ENCODE peak calls at places on chromosomes 7 and 10, in ten cellular contexts. N, S, K, U, H, V, B, C, A and M are unnamed samples.

GRCh38 chr7:115654384-115655181 is 376.0 kb downstream of the TFEC start:
- DNase-seq in K (no peak), S (no peak), A (no peak), C (no peak), V (no peak), B (no peak), N (no peak), H (peak), U (no peak), M (no peak)

GRCh38 chr10:111126073-111126472 is 49.2 kb downstream of the ADRA2A start:
- DNase-seq in N (no peak), S (no peak), K (no peak), B (no peak), V (no peak), U (no peak), C (no peak), H (no peak), A (no peak), M (no peak)

GRCh38 chr7:119783799-119784198 is 489.2 kb upstream of the KCND2 start:
- DNase-seq in H (peak), U (peak), N (no peak), V (no peak), S (no peak), B (no peak), C (peak), K (no peak), A (no peak), M (no peak)

GRCh38 chr7:133117432-133117831 is 35.5 kb upstream of the CHCHD3 start:
- DNase-seq in S (no peak), C (no peak), V (no peak), U (no peak), N (no peak), H (no peak), K (no peak), A (no peak), B (no peak), M (no peak)

GRCh38 chr7:24701232-24701898 is 55.9 kb downstream of the GSDME start:
- DNase-seq in K (peak), S (no peak), V (no peak), B (no peak), N (no peak), U (peak), A (peak), C (no peak), H (peak), M (peak)

GRCh38 chr7:28179081-28180030 is 1.2 kb downstream of the JAZF1 start:
- DNase-seq in S (peak), C (peak), A (no peak), N (peak), U (peak), B (peak), K (peak), H (no peak), V (peak), M (no peak)

GRCh38 chr10:48442090-48442808 is 135.8 kb downstream of the MAPK8 start:
- DNase-seq in U (no peak), K (no peak), H (no peak), C (no peak), A (no peak), V (no peak), S (no peak), N (no peak), B (no peak), M (no peak)

GRCh38 chr10:86364551-86365345 is 1.8 kb downstream of the GRID1 start:
- DNase-seq in S (peak), C (no peak), B (peak), V (no peak), U (no peak), H (no peak), N (no peak), A (no peak), K (no peak), M (no peak)

GRCh38 chr10:19014034-19014433 is 34.6 kb upstream of the MALRD1 start:
- DNase-seq in C (no peak), K (peak), V (no peak), U (peak), B (no peak), N (no peak), A (peak), H (peak), S (no peak), M (peak)

GRCh38 chr7:36810032-36810431 is 85.7 kb upstream of the AOAH start:
- DNase-seq in K (no peak), C (no peak), V (no peak), B (no peak), H (no peak), S (no peak), N (no peak), A (no peak), U (no peak), M (no peak)

GRCh38 chr7:6497994-6498393 is 50.2 kb upstream of the DAGLB start:
- DNase-seq in A (no peak), V (no peak), S (no peak), C (no peak), U (no peak), H (no peak), K (no peak), N (no peak), B (no peak), M (no peak)

GRCh38 chr7:17674166-17674955 is 265.9 kb downstream of the SNX13 start:
- DNase-seq in V (no peak), N (no peak), A (no peak), K (peak), S (no peak), H (no peak), U (peak), C (no peak), B (peak), M (no peak)

GRCh38 chr10:124172241-124172661 is 78.9 kb upstream of the CHST15 start:
- DNase-seq in U (no peak), N (no peak), C (no peak), V (no peak), S (no peak), K (no peak), H (no peak), B (no peak), A (no peak), M (no peak)

GRCh38 chr7:131034166-131034881 is 293.4 kb upstream of the MKLN1 start:
- DNase-seq in S (peak), U (no peak), N (no peak), B (no peak), H (no peak), V (no peak), C (no peak), K (no peak), A (no peak), M (no peak)

GRCh38 chr7:87628780-87629569 is 777 bp downstream of the RUNDC3B start:
- DNase-seq in U (no peak), K (peak), V (peak), H (no peak), S (peak), B (peak), C (peak), N (no peak), A (no peak), M (no peak)

GRCh38 chr7:155119801-155120382 is 49.8 kb downstream of the HTR5A start:
- DNase-seq in U (no peak), N (no peak), A (no peak), K (peak), C (no peak), B (no peak), H (peak), V (no peak), S (peak), M (no peak)

GRCh38 chr7:73716318-73716890 is 3.1 kb downstream of the STX1A start:
- DNase-seq in A (no peak), H (no peak), C (no peak), S (no peak), B (no peak), K (no peak), V (no peak), N (no peak), U (no peak), M (no peak)

GRCh38 chr10:104274762-104275721 is 6.1 kb downstream of the GSTO2 start:
- DNase-seq in S (peak), V (peak), B (no peak), A (no peak), U (peak), N (no peak), H (no peak), K (peak), C (no peak), M (no peak)

GRCh38 chr7:2781636-2782035 is 62.5 kb downstream of the GNA12 start:
- DNase-seq in A (no peak), C (no peak), V (no peak), B (no peak), K (no peak), H (peak), N (no peak), S (no peak), U (no peak), M (no peak)

GRCh38 chr10:132148261-132149251 is 38.2 kb upstream of the DPYSL4 start:
- DNase-seq in S (no peak), B (peak), V (no peak), H (no peak), U (no peak), A (no peak), C (no peak), K (no peak), N (peak), M (no peak)

GRCh38 chr10:3294919-3295318 is 122.3 kb upstream of the PITRM1 start:
- DNase-seq in C (no peak), N (no peak), V (no peak), H (no peak), K (no peak), U (peak), S (no peak), B (no peak), A (no peak), M (no peak)

GRCh38 chr7:69250958-69251357 is 347.3 kb upstream of the AUTS2 start:
- DNase-seq in V (no peak), H (no peak), C (no peak), A (no peak), S (no peak), K (no peak), B (no peak), N (no peak), U (no peak), M (no peak)

GRCh38 chr7:91685544-91685943 is 195.0 kb downstream of the MTERF1 start:
- DNase-seq in C (no peak), N (no peak), H (peak), U (no peak), K (no peak), V (no peak), S (no peak), B (no peak), A (no peak), M (no peak)

GRCh38 chr7:41333506-41333905 is 369.4 kb downstream of the INHBA start:
- DNase-seq in A (peak), U (no peak), H (peak), C (no peak), K (no peak), N (no peak), S (no peak), B (no peak), V (no peak), M (peak)

GRCh38 chr10:9762966-9763656 is 1254.6 kb upstream of the CELF2 start:
- DNase-seq in N (no peak), U (no peak), S (no peak), H (peak), C (no peak), A (peak), B (no peak), K (peak), V (no peak), M (peak)

GRCh38 chr7:20153567-20153966 is 63.6 kb downstream of the MACC1 start:
- DNase-seq in H (no peak), C (no peak), U (peak), V (no peak), N (no peak), K (no peak), B (no peak), A (no peak), S (no peak), M (no peak)

DNA sequence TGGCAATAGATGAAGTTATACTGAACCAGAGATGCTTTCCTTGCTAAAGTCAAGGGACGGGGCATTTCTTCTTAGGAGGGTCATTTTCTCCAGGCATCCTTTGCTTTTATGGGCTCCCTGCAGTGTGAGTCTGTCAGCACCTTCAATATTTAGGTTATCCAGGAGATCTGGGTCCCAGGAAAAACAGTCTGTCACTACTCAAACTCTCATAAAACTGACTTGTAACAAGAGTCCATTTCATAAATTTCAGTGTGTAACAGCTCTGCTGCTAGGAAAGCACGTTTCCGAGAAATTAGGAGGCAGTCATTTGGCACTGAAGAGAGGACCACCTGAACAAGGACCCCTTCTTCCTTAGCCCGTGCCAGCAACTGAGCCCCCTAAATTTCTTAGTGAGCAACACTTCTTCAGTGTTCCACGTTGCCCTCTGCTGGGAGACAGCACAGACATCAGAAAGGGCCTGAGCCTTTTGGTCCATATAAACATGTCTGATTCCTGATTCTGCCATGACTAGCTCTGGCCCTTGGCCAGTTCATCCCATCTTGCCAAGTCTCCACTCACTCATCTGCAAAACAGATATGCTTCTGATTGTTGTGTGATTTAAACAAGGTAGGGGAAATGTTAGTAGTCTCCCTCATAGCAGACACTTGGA is 7.2 kb downstream of the GCC1 start:
- DNase-seq in U (no peak), K (no peak), B (no peak), H (peak), V (no peak), A (no peak), C (no peak), N (no peak), S (no peak), M (no peak)
- TF ChIP-seq CTCF in U (peak), K (no peak), B (no peak), H (peak), V (no peak), A (peak), C (no peak), N (no peak), S (peak), M (peak)

DNA sequence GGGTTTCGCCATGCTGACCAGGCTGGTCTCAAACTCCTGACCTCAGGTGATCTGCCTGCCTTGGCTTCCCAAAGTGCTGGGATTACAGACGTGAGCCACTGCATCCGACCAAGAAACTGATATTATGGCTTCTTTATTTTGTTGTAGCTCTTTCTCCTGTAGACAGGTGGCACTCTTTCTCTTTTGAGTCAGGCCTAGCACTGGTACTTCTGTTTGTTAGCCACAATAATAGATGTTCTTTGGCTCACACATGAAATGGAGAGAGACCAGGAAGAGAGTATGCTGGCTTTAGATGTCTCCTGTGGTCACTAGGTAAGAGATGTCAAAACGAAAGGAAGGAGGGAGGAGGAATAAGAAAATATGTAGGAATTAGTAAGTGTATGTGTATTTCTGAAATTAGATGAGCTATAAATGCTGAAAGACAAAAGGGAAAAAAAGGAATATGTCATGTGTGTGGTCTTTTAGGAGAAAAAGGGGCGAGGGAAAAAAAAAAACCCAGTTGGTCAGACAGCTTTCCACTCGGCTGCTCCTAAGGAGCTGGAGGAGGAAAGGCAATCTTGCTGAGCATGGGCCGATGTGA is 78.7 kb downstream of the CLEC2L start:
- DNase-seq in B (no peak), A (peak), C (no peak), N (no peak), H (peak), V (peak), S (no peak), U (peak), K (peak), M (no peak)
- TF ChIP-seq CTCF in B (no peak), A (peak), C (peak), N (peak), H (peak), V (peak), S (peak), U (peak), K (peak), M (peak)

GRCh38 chr7:964401-965231 is 10.1 kb upstream of the ADAP1 start:
- DNase-seq in U (peak), H (peak), A (peak), C (peak), S (peak), B (peak), V (no peak), K (no peak), N (peak), M (no peak)

GRCh38 chr7:962401-963081 is 8.1 kb upstream of the ADAP1 start:
- DNase-seq in U (no peak), N (peak), K (no peak), C (no peak), A (no peak), H (no peak), B (peak), S (no peak), V (no peak), M (no peak)

GRCh38 chr7:966291-967069 is 8.9 kb downstream of the COX19 start:
- DNase-seq in V (no peak), N (no peak), B (no peak), H (no peak), A (no peak), U (no peak), S (no peak), K (no peak), C (no peak), M (no peak)

GRCh38 chr7:961546-962400 is 7.3 kb upstream of the ADAP1 start:
- DNase-seq in H (no peak), S (no peak), B (peak), C (no peak), N (peak), U (no peak), A (no peak), K (no peak), V (no peak), M (no peak)

DNA sequence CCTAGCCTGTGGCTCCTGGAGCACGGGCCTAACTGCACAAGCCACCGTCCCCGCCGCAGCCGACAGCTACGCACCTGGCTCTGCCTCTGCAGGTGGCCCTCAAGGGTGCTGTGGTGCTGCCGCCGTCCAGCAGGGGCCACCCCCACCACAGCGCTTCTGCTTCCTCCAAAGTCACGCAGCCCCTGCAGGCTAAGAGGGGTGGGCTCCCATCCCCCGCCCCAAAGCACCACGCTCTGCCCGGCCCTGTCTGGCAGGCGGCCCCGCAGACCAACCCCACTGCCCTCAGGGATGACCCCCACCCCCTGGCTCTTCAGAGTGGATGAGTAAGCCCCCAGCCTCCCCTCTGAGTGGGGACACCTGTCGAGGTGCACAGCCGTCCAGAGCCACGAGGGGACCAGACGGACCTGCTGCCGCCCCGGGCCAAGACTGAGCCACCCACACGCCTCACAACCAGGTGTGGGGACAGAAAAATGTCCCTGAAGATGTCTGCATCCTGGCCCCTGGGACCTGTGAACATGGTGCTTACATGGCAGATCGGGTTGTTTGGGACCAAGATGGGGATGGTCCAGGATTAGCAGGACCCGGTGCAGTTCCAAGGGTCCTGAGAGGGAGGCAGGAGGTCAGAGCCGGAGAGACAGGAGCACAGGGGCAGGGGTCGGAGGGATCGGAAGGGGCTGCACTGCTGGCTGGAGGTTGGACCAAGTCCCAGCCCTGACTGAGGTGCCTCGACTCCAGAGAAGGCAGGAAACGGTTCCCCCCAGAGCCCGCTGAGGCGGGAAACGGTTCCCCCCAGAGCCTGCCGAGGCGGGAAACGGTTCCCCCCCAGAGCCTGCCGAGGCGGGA is 9.0 kb upstream of the ADAP1 start:
- DNase-seq in N (peak), C (no peak), H (no peak), K (no peak), A (no peak), S (no peak), U (no peak), V (peak), B (peak), M (no peak)
- TF ChIP-seq CTCF in N (no peak), C (no peak), H (no peak), K (peak), A (no peak), S (no peak), U (no peak), V (no peak), B (no peak), M (no peak)

GRCh38 chr10:88115968-88116367 is 252.5 kb downstream of the PTEN start:
- DNase-seq in H (peak), U (no peak), S (no peak), B (no peak), N (no peak), A (no peak), C (no peak), K (no peak), V (no peak), M (peak)

GRCh38 chr10:88118769-88119559 is 255.5 kb downstream of the PTEN start:
- DNase-seq in C (no peak), B (no peak), V (no peak), K (no peak), H (no peak), U (no peak), S (no peak), A (no peak), N (no peak), M (no peak)

GRCh38 chr10:88117869-88118632 is 254.6 kb downstream of the PTEN start:
- DNase-seq in H (no peak), S (peak), B (no peak), N (no peak), U (no peak), V (peak), C (no peak), K (no peak), A (no peak), M (no peak)

GRCh38 chr10:88116491-88116890 is 253.1 kb downstream of the PTEN start:
- DNase-seq in B (no peak), H (peak), C (no peak), N (no peak), A (no peak), V (no peak), U (no peak), K (no peak), S (no peak), M (no peak)

DNA sequence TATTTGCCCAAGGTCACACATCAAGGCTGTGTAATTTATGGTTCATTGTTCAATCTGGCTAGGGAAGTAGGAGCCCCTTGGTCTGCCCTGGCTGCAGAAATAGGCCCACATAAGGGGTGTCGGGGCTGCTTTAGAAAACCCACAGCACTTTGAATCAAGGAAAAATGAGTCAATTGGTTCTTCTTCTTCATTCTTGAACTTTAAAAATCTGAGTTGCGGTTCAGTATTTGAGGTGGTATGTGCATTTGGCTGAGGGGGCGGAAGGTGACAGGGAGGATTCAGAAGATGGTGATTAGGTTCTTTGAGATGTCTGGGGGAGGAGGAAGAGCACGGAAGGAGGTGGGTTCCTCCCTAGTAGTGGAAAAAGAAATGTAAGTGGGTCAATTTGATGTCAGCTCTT is 253.8 kb downstream of the PTEN start:
- DNase-seq in B (no peak), V (no peak), C (no peak), K (no peak), A (no peak), H (no peak), N (no peak), S (no peak), U (no peak), M (no peak)
- TF ChIP-seq CTCF in B (no peak), V (no peak), C (no peak), K (no peak), A (no peak), H (no peak), N (no peak), S (no peak), U (no peak), M (no peak)

GRCh38 chr10:60798870-60799269 is 20.6 kb downstream of the CDK1 start:
- DNase-seq in U (no peak), H (no peak), N (no peak), A (no peak), S (no peak), V (no peak), K (no peak), C (no peak), B (no peak), M (no peak)
- TF ChIP-seq CTCF in U (no peak), H (no peak), N (no peak), A (no peak), S (no peak), V (no peak), K (no peak), C (no peak), B (no peak), M (no peak)

GRCh38 chr10:11434323-11434722 is 177.1 kb downstream of the USP6NL start:
- DNase-seq in C (no peak), A (no peak), S (peak), N (no peak), H (no peak), V (no peak), B (no peak), U (no peak), K (peak), M (no peak)
- TF ChIP-seq CTCF in C (no peak), A (peak), S (peak), N (no peak), H (no peak), V (no peak), B (no peak), U (peak), K (peak), M (peak)